ENCODE peak calls at places on chromosomes 3 and 15, in five cellular contexts. Q, P, R, L and A are unnamed samples.

GRCh38 chr3:15326037-15326436 is 6.3 kb downstream of the SH3BP5 start:
- DNase-seq in Q (no peak), P (no peak), R (no peak), L (no peak), A (no peak)

GRCh38 chr15:71538181-71538580 is 272.2 kb upstream of the NR2E3 start:
- DNase-seq in Q (no peak), P (no peak), R (no peak), L (no peak), A (no peak)

GRCh38 chr3:197475514-197475913 is 80.3 kb downstream of the BDH1 start:
- DNase-seq in Q (no peak), P (no peak), R (no peak), L (no peak), A (no peak)

GRCh38 chr3:53236112-53236841 is 19.5 kb downstream of the TKT start:
- DNase-seq in Q (no peak), P (peak), R (peak), L (peak), A (peak)

GRCh38 chr15:73887481-73887880 is 14.1 kb downstream of the TBC1D21 start:
- DNase-seq in Q (no peak), P (no peak), R (no peak), L (no peak), A (no peak)

GRCh38 chr3:81161851-81162250 is 599.6 kb downstream of the GBE1 start:
- DNase-seq in Q (no peak), P (no peak), R (no peak), L (no peak), A (no peak)

GRCh38 chr15:34609658-34610057 is 26.2 kb upstream of the GOLGA8B start:
- DNase-seq in Q (no peak), P (no peak), R (no peak), L (no peak), A (no peak)

GRCh38 chr3:163622384-163622783 is 1455.9 kb downstream of the SI start:
- DNase-seq in Q (no peak), P (no peak), R (peak), L (no peak), A (no peak)

GRCh38 chr15:62244762-62245161 is 79.7 kb upstream of the C2CD4B start:
- DNase-seq in Q (no peak), P (no peak), R (no peak), L (no peak), A (no peak)

GRCh38 chr15:70726753-70727152 is 36.6 kb downstream of the UACA start:
- DNase-seq in Q (no peak), P (no peak), R (no peak), L (no peak), A (no peak)

GRCh38 chr3:43659250-43659880 is 31.4 kb upstream of the ABHD5 start:
- DNase-seq in Q (no peak), P (no peak), R (no peak), L (no peak), A (no peak)

GRCh38 chr15:36335211-36335610 is 244.2 kb upstream of the CDIN1 start:
- DNase-seq in Q (no peak), P (no peak), R (no peak), L (no peak), A (no peak)

GRCh38 chr3:105676621-105677300 is 192.1 kb downstream of the CBLB start:
- DNase-seq in Q (no peak), P (no peak), R (no peak), L (no peak), A (no peak)

GRCh38 chr3:178835033-178835432 is 236.6 kb downstream of the ZMAT3 start:
- DNase-seq in Q (no peak), P (no peak), R (no peak), L (no peak), A (no peak)

GRCh38 chr3:172607305-172608121 is 84.3 kb upstream of the TNFSF10 start:
- DNase-seq in Q (no peak), P (peak), R (no peak), L (peak), A (no peak)

GRCh38 chr3:109553573-109554371 is 216.4 kb upstream of the DPPA4 start:
- DNase-seq in Q (no peak), P (no peak), R (no peak), L (no peak), A (no peak)

GRCh38 chr3:167892204-167892603 is 156.7 kb downstream of the SERPINI1 start:
- DNase-seq in Q (no peak), P (no peak), R (no peak), L (no peak), A (no peak)

GRCh38 chr3:99175276-99175801 is 273.8 kb upstream of the DCBLD2 start:
- DNase-seq in Q (no peak), P (no peak), R (no peak), L (peak), A (no peak)

GRCh38 chr3:189424922-189425321 is 206.3 kb upstream of the TP63 start:
- DNase-seq in Q (no peak), P (no peak), R (no peak), L (no peak), A (no peak)

GRCh38 chr15:64284037-64284436 is 71.9 kb downstream of the CSNK1G1 start:
- DNase-seq in Q (no peak), P (no peak), R (no peak), L (no peak), A (no peak)

GRCh38 chr15:99312794-99313193 is 61.5 kb downstream of the LRRC28 start:
- DNase-seq in Q (no peak), P (no peak), R (no peak), L (no peak), A (no peak)

GRCh38 chr15:85755942-85756341 is 38.8 kb downstream of the KLHL25 start:
- DNase-seq in Q (no peak), P (no peak), R (no peak), L (no peak), A (no peak)

GRCh38 chr3:185152433-185153169 is at the start of gene C3orf70:
- DNase-seq in Q (no peak), P (no peak), R (peak), L (peak), A (peak)

GRCh38 chr15:85795320-85795668 is 569 bp upstream of the KLHL25 start:
- DNase-seq in Q (no peak), P (no peak), R (no peak), L (no peak), A (no peak)

GRCh38 chr3:33250712-33251111 is 26.5 kb upstream of the FBXL2 start:
- DNase-seq in Q (no peak), P (no peak), R (no peak), L (no peak), A (no peak)

GRCh38 chr15:54979949-54980348 is 216.8 kb downstream of the RSL24D1 start:
- DNase-seq in Q (no peak), P (no peak), R (no peak), L (no peak), A (no peak)

GRCh38 chr3:183008303-183008702 is 28.0 kb upstream of the DCUN1D1 start:
- DNase-seq in Q (no peak), P (no peak), R (no peak), L (no peak), A (no peak)

GRCh38 chr3:146166450-146167222 is 5.7 kb upstream of the PLOD2 start:
- DNase-seq in Q (no peak), P (no peak), R (no peak), L (no peak), A (no peak)

GRCh38 chr3:16329036-16329791 is 64.2 kb downstream of the OXNAD1 start:
- DNase-seq in Q (no peak), P (no peak), R (no peak), L (no peak), A (no peak)

GRCh38 chr3:55556622-55557531 is 69.8 kb upstream of the WNT5A start:
- DNase-seq in Q (no peak), P (no peak), R (no peak), L (no peak), A (no peak)

GRCh38 chr3:73086071-73086494 is 24.6 kb downstream of the EBLN2 start:
- DNase-seq in Q (peak), P (peak), R (peak), L (peak), A (peak)

GRCh38 chr15:47586653-47587224 is 130.6 kb upstream of the SEMA6D start:
- DNase-seq in Q (no peak), P (no peak), R (peak), L (no peak), A (no peak)

GRCh38 chr3:147838650-147839049 is 429.5 kb downstream of the ZIC1 start:
- DNase-seq in Q (no peak), P (no peak), R (no peak), L (no peak), A (no peak)

GRCh38 chr3:32165442-32165841 is 59.0 kb downstream of the GPD1L start:
- DNase-seq in Q (no peak), P (no peak), R (no peak), L (no peak), A (no peak)